ENCODE peak calls at places on chromosome X, in six cellular contexts. T, Z, K, Q, F and Y are unnamed samples.

GRCh38 chrX:51420610-51421009 is 75.8 kb downstream of the NUDT11 start:
- DNase-seq in T (peak; percentile 81), Z (no peak), K (no peak), Q (no peak), F (no peak), Y (peak; percentile 22)

GRCh38 chrX:138745215-138745614 is 33.7 kb upstream of the FGF13 start:
- DNase-seq in T (peak; percentile 60), Z (no peak), K (no peak), Q (no peak), F (no peak), Y (peak; percentile 28)

GRCh38 chrX:149003863-149004660 is 501.0 kb downstream of the IDS start:
- DNase-seq in T (no peak), Z (no peak), K (no peak), Q (no peak), F (peak; percentile 5), Y (no peak)

GRCh38 chrX:47607091-47607490 is 12.6 kb downstream of the SYN1 start:
- DNase-seq in T (peak; percentile 63), Z (no peak), K (no peak), Q (no peak), F (no peak), Y (no peak)

GRCh38 chrX:129939986-129940385 is 34.0 kb downstream of the UTP14A start:
- DNase-seq in T (no peak), Z (no peak), K (no peak), Q (no peak), F (no peak), Y (no peak)

GRCh38 chrX:73916931-73917657 is 354.1 kb downstream of the CHIC1 start:
- DNase-seq in T (peak; percentile 68), Z (no peak), K (no peak), Q (no peak), F (no peak), Y (peak; percentile 42)

GRCh38 chrX:100368167-100368566 is 41.9 kb downstream of the PCDH19 start:
- DNase-seq in T (no peak), Z (no peak), K (no peak), Q (no peak), F (no peak), Y (no peak)

GRCh38 chrX:26026179-26026578 is 112.0 kb upstream of the MAGEB18 start:
- DNase-seq in T (no peak), Z (no peak), K (no peak), Q (no peak), F (no peak), Y (no peak)

GRCh38 chrX:33434256-33435092 is 223.1 kb upstream of the DMD start:
- DNase-seq in T (peak; percentile 72), Z (peak; percentile 50), K (peak; percentile 64), Q (no peak), F (peak; percentile 12), Y (peak; percentile 43)

GRCh38 chrX:9131066-9131465 is 97.1 kb upstream of the FAM9B start:
- DNase-seq in T (no peak), Z (no peak), K (no peak), Q (no peak), F (no peak), Y (no peak)

GRCh38 chrX:18884916-18885315 is 99.0 kb downstream of the PHKA2 start:
- DNase-seq in T (no peak), Z (no peak), K (no peak), Q (no peak), F (no peak), Y (no peak)

GRCh38 chrX:50707955-50708694 is 105.9 kb downstream of the SHROOM4 start:
- DNase-seq in T (peak; percentile 40), Z (no peak), K (no peak), Q (no peak), F (no peak), Y (no peak)

GRCh38 chrX:43505759-43506158 is 150.3 kb upstream of the MAOA start:
- DNase-seq in T (no peak), Z (no peak), K (no peak), Q (no peak), F (no peak), Y (no peak)

GRCh38 chrX:118773782-118774181 is 46.4 kb downstream of the IL13RA1 start:
- DNase-seq in T (no peak), Z (no peak), K (no peak), Q (no peak), F (no peak), Y (no peak)

GRCh38 chrX:8724176-8724757 is 7.7 kb downstream of the ANOS1 start:
- DNase-seq in T (no peak), Z (no peak), K (no peak), Q (no peak), F (no peak), Y (no peak)

GRCh38 chrX:110743679-110744340 is 51.8 kb downstream of the CHRDL1 start:
- DNase-seq in T (no peak), Z (no peak), K (no peak), Q (no peak), F (no peak), Y (no peak)

GRCh38 chrX:75074475-75074874 is 81.6 kb downstream of the ABCB7 start:
- DNase-seq in T (no peak), Z (no peak), K (no peak), Q (no peak), F (no peak), Y (no peak)

GRCh38 chrX:24012266-24012665 is 14.7 kb downstream of the KLHL15 start:
- DNase-seq in T (no peak), Z (no peak), K (no peak), Q (no peak), F (no peak), Y (no peak)

GRCh38 chrX:133655262-133655913 is 240.1 kb upstream of the GPC4 start:
- DNase-seq in T (peak; percentile 24), Z (no peak), K (no peak), Q (no peak), F (no peak), Y (no peak)

GRCh38 chrX:105190252-105190853 is 30.1 kb downstream of the TEX13A start:
- DNase-seq in T (peak; percentile 64), Z (no peak), K (no peak), Q (no peak), F (no peak), Y (no peak)

GRCh38 chrX:3052864-3053263 is 11.6 kb downstream of the ARSF start:
- DNase-seq in T (no peak), Z (no peak), K (no peak), Q (no peak), F (no peak), Y (no peak)

GRCh38 chrX:53089224-53089842 is 4.6 kb upstream of the KANTR start:
- DNase-seq in T (peak; percentile 79), Z (peak; percentile 56), K (no peak), Q (no peak), F (no peak), Y (no peak)

GRCh38 chrX:48631376-48632090 is 34.2 kb downstream of the WDR13 start:
- DNase-seq in T (peak; percentile 91), Z (peak; percentile 83), K (peak; percentile 82), Q (peak; percentile 2), F (peak; percentile 27), Y (peak; percentile 85)

DNA sequence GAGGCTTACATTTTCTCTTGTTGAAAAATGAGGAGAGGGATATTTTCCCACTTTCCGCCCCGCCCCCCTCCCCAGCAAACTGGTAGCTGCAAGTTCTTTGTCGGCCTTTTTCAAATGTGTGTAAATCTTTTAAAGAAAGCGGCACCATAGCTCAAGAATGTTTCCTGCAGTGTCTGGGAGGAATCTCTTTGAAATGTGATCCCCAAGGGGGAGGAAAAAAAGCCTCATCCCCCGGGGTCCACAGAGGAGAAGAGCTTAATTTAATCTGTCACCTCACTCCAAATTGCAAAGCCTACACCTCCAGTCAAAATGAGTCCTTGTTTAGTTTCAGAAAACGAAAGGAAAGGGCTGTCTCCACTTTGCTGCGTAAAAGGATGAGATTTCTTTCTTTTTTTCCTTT is 34.8 kb downstream of the ASMT start:
- DNase-seq in T (peak; percentile 37), Z (no peak), K (no peak), Q (no peak), F (no peak), Y (no peak)
- H3K4me3 ChIP-seq in T (peak overlapping the region; percentile 57), Z (no peak overlapping the region), K (no peak overlapping the region), Q (no peak overlapping the region), F (no peak overlapping the region), Y (no peak overlapping the region)

GRCh38 chrX:45846328-45846727 is 645.7 kb upstream of the DIPK2B start:
- DNase-seq in T (no peak), Z (no peak), K (no peak), Q (no peak), F (no peak), Y (no peak)
- H3K36me3 ChIP-seq in T (no peaks in the 10 kb centered on the region), Z (no peaks in the 10 kb centered on the region), K (no peaks in the 10 kb centered on the region), Q (no peaks in the 10 kb centered on the region), F (no peaks in the 10 kb centered on the region), Y (peaks cover 15% of the 10 kb centered on the region)

DNA sequence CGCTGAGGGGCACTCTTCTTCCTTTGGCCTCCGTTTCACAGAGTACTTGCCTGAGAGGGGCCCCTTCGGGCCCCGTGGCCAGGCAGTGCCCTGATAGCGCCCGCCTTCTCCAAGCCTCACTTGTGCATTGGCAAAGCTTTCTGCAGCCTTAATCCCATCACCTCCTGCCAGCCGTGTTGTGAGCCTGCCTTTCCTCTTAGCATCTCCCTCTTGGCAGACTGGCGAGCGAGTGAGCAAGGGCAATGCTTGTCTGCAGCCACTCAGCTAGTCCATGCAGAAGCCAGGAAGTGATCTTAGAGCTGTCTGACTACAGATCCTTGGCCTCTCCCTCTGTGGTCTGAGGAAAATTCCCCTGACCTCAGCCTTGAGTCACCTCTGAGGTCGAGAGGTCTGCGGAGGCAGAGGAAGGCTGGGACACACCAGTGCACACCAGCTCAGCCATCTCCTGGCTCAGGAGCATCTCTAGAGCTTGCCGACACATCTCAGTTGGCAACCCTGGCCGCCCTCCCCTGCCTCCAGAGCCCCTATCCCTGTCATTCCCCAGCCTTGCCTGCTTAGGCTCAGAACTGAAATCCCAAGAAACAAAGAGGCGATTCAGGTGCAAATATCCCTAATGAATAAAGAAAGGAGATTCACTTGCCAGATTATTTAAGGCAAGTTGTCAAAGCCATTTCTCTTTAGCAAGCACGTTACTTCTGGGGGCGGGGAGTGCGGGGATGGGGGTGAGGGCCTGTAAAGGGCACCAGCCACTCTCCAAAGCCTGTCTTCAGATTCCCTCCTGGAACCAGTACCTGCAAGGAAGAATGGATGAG is 143.5 kb upstream of the MAMLD1 start:
- DNase-seq in T (no peak), Z (no peak), K (no peak), Q (no peak), F (no peak), Y (peak; percentile 1)
- H3K4me3 ChIP-seq in T (no peak overlapping the region), Z (no peak overlapping the region), K (no peak overlapping the region), Q (no peak overlapping the region), F (no peak overlapping the region), Y (no peak overlapping the region)

GRCh38 chrX:1401611-1402430 is 9.9 kb upstream of the SLC25A6 start:
- DNase-seq in T (no peak), Z (no peak), K (peak; percentile 58), Q (no peak), F (no peak), Y (no peak)
- H3K36me3 ChIP-seq in T (peaks cover 52% of the 10 kb centered on the region), Z (no peaks in the 10 kb centered on the region), K (peaks cover 46% of the 10 kb centered on the region), Q (no peaks in the 10 kb centered on the region), F (peaks cover 39% of the 10 kb centered on the region), Y (peaks cover 30% of the 10 kb centered on the region)

GRCh38 chrX:116239944-116240391 is 69.4 kb downstream of the AGTR2 start:
- DNase-seq in T (no peak), Z (no peak), K (no peak), Q (no peak), F (no peak), Y (no peak)

GRCh38 chrX:116238866-116239265 is 68.3 kb downstream of the AGTR2 start:
- DNase-seq in T (no peak), Z (no peak), K (no peak), Q (no peak), F (no peak), Y (no peak)

GRCh38 chrX:116241001-116241400 is 70.5 kb downstream of the AGTR2 start:
- DNase-seq in T (no peak), Z (no peak), K (no peak), Q (no peak), F (no peak), Y (no peak)

GRCh38 chrX:116238093-116238492 is 67.5 kb downstream of the AGTR2 start:
- DNase-seq in T (no peak), Z (no peak), K (no peak), Q (no peak), F (no peak), Y (no peak)

GRCh38 chrX:116240446-116240845 is 69.9 kb downstream of the AGTR2 start:
- DNase-seq in T (no peak), Z (no peak), K (no peak), Q (no peak), F (no peak), Y (no peak)
- H3K4me3 ChIP-seq in T (peak overlapping the region; percentile 67), Z (no peak overlapping the region), K (no peak overlapping the region), Q (peak overlapping the region; percentile 5), F (no peak overlapping the region), Y (no peak overlapping the region)